ENCODE peak calls at places on chromosomes 13 and 19, in six cellular contexts. G, Z, D, I, P and C are unnamed samples.
A peak's percentile ranks its signal among the peaks of the same experiment; 100 is the strongest.

GRCh38 chr19:18712981-18713380 is 29.5 kb downstream of the CRTC1 start:
- DNase-seq in G (peak; percentile 25), Z (peak; percentile 16), D (no peak), I (no peak), P (peak; percentile 68), C (no peak)

GRCh38 chr13:48593551-48593950 is 60.2 kb upstream of the CYSLTR2 start:
- DNase-seq in G (no peak), Z (no peak), D (no peak), I (no peak), P (no peak), C (no peak)

GRCh38 chr19:1945899-1946298 is 4.9 kb downstream of the CSNK1G2 start:
- DNase-seq in G (peak; percentile 49), Z (peak; percentile 25), D (peak; percentile 49), I (no peak), P (peak; percentile 56), C (no peak)

GRCh38 chr13:95146486-95146885 is 154.8 kb downstream of the ABCC4 start:
- DNase-seq in G (no peak), Z (no peak), D (no peak), I (no peak), P (no peak), C (no peak)

GRCh38 chr13:99150575-99151370 is 49.9 kb upstream of the UBAC2 start:
- DNase-seq in G (peak; percentile 45), Z (peak; percentile 65), D (no peak), I (peak; percentile 31), P (no peak), C (no peak)

GRCh38 chr13:33717775-33718174 is 100.2 kb upstream of the RFC3 start:
- DNase-seq in G (no peak), Z (peak; percentile 9), D (no peak), I (no peak), P (no peak), C (no peak)

GRCh38 chr19:10141479-10141878 is 21.8 kb upstream of the EIF3G start:
- DNase-seq in G (no peak), Z (no peak), D (no peak), I (no peak), P (no peak), C (no peak)

GRCh38 chr13:75319244-75319643 is 162.7 kb downstream of the TBC1D4 start:
- DNase-seq in G (peak; percentile 50), Z (no peak), D (no peak), I (peak; percentile 31), P (no peak), C (no peak)

GRCh38 chr13:88339271-88339741 is 668.1 kb downstream of the SLITRK5 start:
- DNase-seq in G (no peak), Z (no peak), D (no peak), I (no peak), P (peak; percentile 9), C (no peak)

GRCh38 chr19:7691497-7691896 is 10.4 kb downstream of the FCER2 start:
- DNase-seq in G (no peak), Z (no peak), D (no peak), I (no peak), P (no peak), C (peak; percentile 52)

GRCh38 chr19:50967924-50968708 is 1.3 kb downstream of the KLK6 start:
- DNase-seq in G (no peak), Z (no peak), D (no peak), I (no peak), P (no peak), C (no peak)

GRCh38 chr13:48993150-48993549 is 17.4 kb downstream of the FNDC3A start:
- DNase-seq in G (no peak), Z (no peak), D (no peak), I (no peak), P (no peak), C (no peak)

GRCh38 chr13:41791056-41791455 is 169.9 kb downstream of the VWA8 start:
- DNase-seq in G (peak; percentile 51), Z (no peak), D (no peak), I (no peak), P (no peak), C (no peak)

GRCh38 chr13:71674776-71675352 is 192.1 kb downstream of the DACH1 start:
- DNase-seq in G (no peak), Z (no peak), D (no peak), I (no peak), P (no peak), C (no peak)

DNA sequence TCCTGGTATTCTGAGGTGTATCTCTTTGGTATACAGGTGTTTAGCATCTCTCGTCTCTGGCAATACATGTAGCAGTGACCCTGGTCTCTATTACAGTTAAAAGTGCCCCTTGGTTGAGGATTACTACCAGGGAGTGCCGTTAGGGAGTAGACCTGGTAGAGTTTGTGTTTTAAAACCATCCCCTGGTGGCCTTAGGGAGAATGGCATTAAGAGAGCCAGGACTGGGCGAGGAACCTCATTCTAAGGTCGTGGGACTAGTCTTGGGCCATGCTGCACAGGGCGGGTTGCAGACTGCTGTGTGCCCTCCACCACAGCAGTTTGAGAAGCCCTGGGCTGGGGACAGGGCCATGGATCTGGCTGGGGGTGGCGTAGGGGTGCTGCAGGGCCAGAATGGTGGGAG is 35.0 kb downstream of the B3GLCT start:
- DNase-seq in G (peak; percentile 8), Z (peak; percentile 29), D (no peak), I (no peak), P (no peak), C (no peak)
- TF ChIP-seq CTCF in G (peak; percentile 31), Z (peak; percentile 48), D (peak; percentile 34), I (peak; percentile 58), P (peak; percentile 41), C (no peak)

GRCh38 chr13:27868639-27869435 is 51.0 kb upstream of the PDX1 start:
- DNase-seq in G (peak; percentile 11), Z (peak; percentile 22), D (no peak), I (peak; percentile 1), P (peak; percentile 6), C (no peak)

GRCh38 chr13:27869436-27870090 is 50.2 kb upstream of the PDX1 start:
- DNase-seq in G (no peak), Z (no peak), D (no peak), I (no peak), P (no peak), C (no peak)
- TF ChIP-seq CTCF in G (no peak), Z (no peak), D (no peak), I (no peak), P (no peak), C (peak; percentile 3)

GRCh38 chr19:5503598-5503997 is 48.4 kb downstream of the ZNRF4 start:
- DNase-seq in G (peak; percentile 6), Z (no peak), D (no peak), I (no peak), P (no peak), C (no peak)
- TF ChIP-seq CTCF in G (peak; percentile 22), Z (no peak), D (no peak), I (peak; percentile 40), P (no peak), C (no peak)

GRCh38 chr13:67416047-67416925 is 186.2 kb upstream of the PCDH9 start:
- DNase-seq in G (peak; percentile 51), Z (peak; percentile 63), D (no peak), I (peak; percentile 43), P (peak; percentile 66), C (no peak)
- TF ChIP-seq CTCF in G (peak; percentile 78), Z (peak; percentile 91), D (peak; percentile 40), I (peak; percentile 93), P (peak; percentile 88), C (no peak)

DNA sequence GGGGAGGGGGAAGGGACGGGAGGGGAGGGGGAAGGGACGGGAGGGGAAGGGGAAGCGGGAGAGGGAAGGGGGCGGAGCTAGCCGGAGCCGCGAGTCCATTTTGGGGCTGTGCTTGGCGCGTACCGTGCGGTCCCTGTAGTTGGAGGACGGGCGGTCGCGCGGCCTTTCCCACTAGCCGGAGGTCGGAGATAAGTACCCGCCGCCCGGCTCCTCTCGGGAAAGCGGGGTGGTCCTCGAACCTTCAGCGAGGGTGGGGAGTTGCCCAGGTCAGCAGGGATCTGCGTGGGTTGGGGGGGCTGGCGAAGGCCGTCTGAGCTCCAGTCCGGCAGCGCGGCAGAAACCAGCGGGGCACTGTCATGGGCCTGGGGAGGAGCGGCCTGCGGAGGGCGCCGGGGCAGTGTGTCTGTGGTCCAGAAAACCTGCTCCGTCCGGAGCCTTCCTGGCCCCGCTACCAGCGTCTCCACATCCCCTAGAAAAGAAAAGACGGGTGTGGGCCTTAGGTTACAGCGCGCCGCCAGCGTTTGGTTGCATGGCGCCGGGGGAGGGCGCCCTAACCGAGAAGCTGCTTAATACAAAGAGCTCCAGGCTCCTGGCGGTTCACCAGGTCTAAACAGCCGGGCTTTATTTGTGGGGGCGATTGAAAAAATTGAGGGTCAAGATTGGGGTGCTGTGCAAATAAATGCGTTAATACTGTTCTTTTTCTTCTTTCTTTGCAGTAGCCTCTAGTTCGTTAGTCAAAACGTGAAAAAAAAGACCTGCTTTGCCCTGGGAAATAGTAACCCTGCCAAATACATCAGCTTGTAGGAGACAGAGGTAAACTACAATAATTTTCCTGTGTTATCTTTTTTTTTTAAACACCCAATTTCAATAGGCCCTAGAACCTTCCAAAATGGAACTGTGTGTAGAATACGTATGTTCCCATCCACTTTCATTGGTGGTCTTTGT is at the start of gene TRIM13:
- DNase-seq in G (peak; percentile 87), Z (peak; percentile 92), D (peak; percentile 91), I (peak; percentile 89), P (peak; percentile 91), C (peak; percentile 79)
- TF ChIP-seq CTCF in G (peak; percentile 69), Z (peak; percentile 75), D (peak; percentile 89), I (peak; percentile 87), P (peak; percentile 87), C (peak; percentile 79)

GRCh38 chr19:49347835-49348234 is 12.6 kb downstream of the CD37 start:
- DNase-seq in G (peak; percentile 86), Z (peak; percentile 62), D (no peak), I (peak; percentile 54), P (peak; percentile 55), C (no peak)
- TF ChIP-seq CTCF in G (peak; percentile 31), Z (peak; percentile 11), D (peak; percentile 19), I (peak; percentile 45), P (peak; percentile 28), C (no peak)

GRCh38 chr19:15297416-15298224 is 34.7 kb downstream of the BRD4 start:
- DNase-seq in G (peak; percentile 63), Z (peak; percentile 63), D (no peak), I (peak; percentile 36), P (no peak), C (no peak)
- TF ChIP-seq CTCF in G (peak; percentile 5), Z (peak; percentile 14), D (no peak), I (peak; percentile 57), P (peak; percentile 18), C (no peak)

DNA sequence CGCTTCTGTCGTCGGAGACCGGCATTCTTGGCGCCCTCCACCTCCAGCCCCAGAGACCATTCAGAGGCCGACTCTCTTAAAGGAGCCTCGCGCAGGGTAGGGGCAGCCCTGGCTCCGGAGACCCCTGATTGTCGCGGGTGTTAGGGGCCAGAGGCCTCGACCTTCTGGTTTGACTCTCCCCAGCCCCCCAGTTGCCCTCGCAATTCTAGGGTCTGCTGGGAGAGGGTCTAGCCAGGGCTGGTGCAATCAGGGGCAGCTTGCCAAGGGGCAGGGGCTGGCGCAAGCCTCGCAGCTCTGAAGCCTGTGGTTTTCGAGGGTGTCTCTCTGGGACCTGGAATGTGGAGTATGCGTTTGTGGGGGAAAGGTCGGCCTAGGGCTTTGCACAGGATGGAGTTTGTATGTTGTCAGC is 1.6 kb upstream of the SLC7A10 start:
- DNase-seq in G (peak; percentile 14), Z (peak; percentile 34), D (no peak), I (peak; percentile 16), P (no peak), C (no peak)
- TF ChIP-seq CTCF in G (no peak), Z (no peak), D (no peak), I (no peak), P (no peak), C (no peak)

DNA sequence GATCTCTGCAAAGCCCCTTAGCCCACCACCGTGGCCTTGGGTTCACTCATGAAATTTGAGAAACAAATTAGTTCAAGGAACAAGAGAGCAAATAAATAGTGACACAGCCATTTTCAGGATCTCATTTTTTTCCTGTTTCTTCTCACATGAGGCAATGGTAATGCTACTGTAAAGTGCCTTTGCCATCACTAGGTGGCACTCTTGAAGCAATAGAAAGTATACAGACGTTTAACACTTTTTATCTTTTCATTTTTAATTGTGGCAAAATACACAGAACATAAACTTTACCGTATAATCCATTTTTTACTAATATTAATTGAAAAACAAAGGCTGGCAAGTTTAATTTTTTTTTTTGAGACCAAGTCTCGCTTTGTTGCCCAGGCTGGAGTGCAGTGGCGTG is 76.9 kb upstream of the ZNF835 start:
- DNase-seq in G (peak; percentile 26), Z (peak; percentile 7), D (no peak), I (peak; percentile 7), P (no peak), C (no peak)
- TF ChIP-seq CTCF in G (peak; percentile 45), Z (no peak), D (peak; percentile 72), I (no peak), P (peak; percentile 37), C (no peak)